ENCODE peak calls at places on chromosomes 2 and 18, in ten cellular contexts. T, H, K, Y, S, Q, J, V, O and I are unnamed samples.

GRCh38 chr2:110688594-110689091 is 10.8 kb upstream of the BUB1 start:
- DNase-seq in T (peak; percentile 25), J (no peak), V (no peak), K (no peak), S (no peak), Q (no peak), Y (no peak), H (no peak), O (no peak), I (peak; percentile 45)

GRCh38 chr2:118539290-118539689 is 308.2 kb downstream of the EN1 start:
- DNase-seq in O (peak; percentile 25), H (no peak), Y (no peak), K (peak; percentile 42), T (peak; percentile 47), J (peak; percentile 42), V (peak; percentile 60), Q (no peak), S (peak; percentile 46), I (peak; percentile 38)

GRCh38 chr2:102013200-102014040 is 21.7 kb downstream of the IL1R2 start:
- DNase-seq in K (no peak), H (no peak), T (peak; percentile 70), O (no peak), S (no peak), Y (no peak), V (peak; percentile 69), Q (no peak), J (peak; percentile 45), I (no peak)

GRCh38 chr2:128372621-128373341 is 54.1 kb upstream of the HS6ST1 start:
- DNase-seq in K (no peak), Q (no peak), S (no peak), Y (peak; percentile 58), H (no peak), T (no peak), O (no peak), V (no peak), J (no peak), I (peak; percentile 48)

GRCh38 chr2:154452906-154453493 is 245.5 kb upstream of the KCNJ3 start:
- DNase-seq in Y (no peak), S (peak; percentile 5), Q (no peak), J (peak; percentile 29), K (peak; percentile 10), T (peak; percentile 45), V (peak; percentile 27), O (peak; percentile 53), H (no peak), I (no peak)

GRCh38 chr2:8676915-8677645 is 4.8 kb upstream of the ID2 start:
- DNase-seq in T (no peak), K (no peak), S (peak; percentile 61), O (no peak), J (no peak), Y (no peak), Q (peak; percentile 56), V (no peak), H (no peak), I (peak; percentile 67)

GRCh38 chr18:62436636-62437519 is 85.9 kb upstream of the ZCCHC2 start:
- DNase-seq in O (no peak), T (peak; percentile 91), S (peak; percentile 57), Q (peak; percentile 87), K (peak; percentile 83), V (peak; percentile 91), J (peak; percentile 89), Y (peak; percentile 89), H (no peak), I (no peak)

GRCh38 chr2:229408356-229408755 is 137.3 kb upstream of the PID1 start:
- DNase-seq in Y (no peak), H (peak; percentile 77), Q (no peak), O (peak; percentile 68), T (peak; percentile 99), V (peak; percentile 98), K (peak; percentile 95), J (peak; percentile 97), S (peak; percentile 81), I (no peak)

GRCh38 chr2:197615033-197615652 is 60.2 kb downstream of the RFTN2 start:
- DNase-seq in S (peak; percentile 56), V (no peak), Y (no peak), K (no peak), O (no peak), T (no peak), H (no peak), J (no peak), Q (no peak), I (peak; percentile 48)

GRCh38 chr18:68532328-68532885 is 182.5 kb downstream of the TMX3 start:
- DNase-seq in K (no peak), O (no peak), Y (no peak), T (no peak), S (no peak), V (no peak), Q (no peak), J (no peak), H (no peak), I (no peak)

GRCh38 chr2:65557616-65558573 is 125.5 kb upstream of the SPRED2 start:
- DNase-seq in Q (no peak), J (no peak), H (no peak), O (no peak), T (no peak), Y (no peak), S (no peak), V (no peak), K (no peak), I (peak; percentile 61)

GRCh38 chr2:64888591-64889309 is 100.4 kb upstream of the SLC1A4 start:
- DNase-seq in Y (no peak), T (peak; percentile 84), S (peak; percentile 60), J (peak; percentile 79), H (peak; percentile 83), K (peak; percentile 62), Q (no peak), V (peak; percentile 84), O (peak; percentile 67), I (peak; percentile 65)

GRCh38 chr18:59837586-59837985 is 62.2 kb upstream of the PMAIP1 start:
- DNase-seq in K (peak; percentile 62), S (peak; percentile 72), Y (no peak), Q (no peak), V (peak; percentile 71), O (peak; percentile 73), J (peak; percentile 77), H (peak; percentile 56), T (peak; percentile 77), I (peak; percentile 71)

GRCh38 chr2:183126635-183127034 is 2.4 kb downstream of the NUP35 start:
- DNase-seq in V (peak; percentile 12), Q (no peak), J (no peak), O (no peak), H (no peak), S (no peak), K (no peak), T (peak; percentile 8), Y (no peak), I (no peak)

GRCh38 chr2:47052847-47053246 is 102.3 kb downstream of the STPG4 start:
- DNase-seq in V (no peak), J (no peak), S (no peak), H (no peak), Q (no peak), T (no peak), O (no peak), Y (no peak), K (no peak), I (no peak)

GRCh38 chr2:25294573-25295462 is 46.9 kb downstream of the DNMT3A start:
- DNase-seq in H (no peak), J (peak; percentile 39), Y (peak; percentile 91), V (peak; percentile 35), S (no peak), T (peak; percentile 44), K (peak; percentile 16), Q (peak; percentile 91), O (peak; percentile 93), I (peak; percentile 73)
- H3K4me3 ChIP-seq in H (no peak overlapping the region), J (no peak overlapping the region), Y (no peak overlapping the region), V (no peak overlapping the region), S (no peak overlapping the region), T (no peak overlapping the region), K (no peak overlapping the region), Q (peak overlapping the region; percentile 28), O (peak overlapping the region; percentile 50), I (no peak overlapping the region)

GRCh38 chr2:33597026-33597425 is 2.1 kb downstream of the FAM98A start:
- DNase-seq in J (no peak), O (no peak), H (no peak), Q (no peak), V (no peak), T (no peak), S (no peak), Y (no peak), K (no peak), I (no peak)
- H3K4me3 ChIP-seq in J (no peak overlapping the region), O (peak overlapping the region; percentile 92), H (no peak overlapping the region), Q (no peak overlapping the region), V (peak overlapping the region; percentile 97), T (peak overlapping the region; percentile 100), S (no peak overlapping the region), Y (no peak overlapping the region), K (peak overlapping the region; percentile 33), I (no peak overlapping the region)

DNA sequence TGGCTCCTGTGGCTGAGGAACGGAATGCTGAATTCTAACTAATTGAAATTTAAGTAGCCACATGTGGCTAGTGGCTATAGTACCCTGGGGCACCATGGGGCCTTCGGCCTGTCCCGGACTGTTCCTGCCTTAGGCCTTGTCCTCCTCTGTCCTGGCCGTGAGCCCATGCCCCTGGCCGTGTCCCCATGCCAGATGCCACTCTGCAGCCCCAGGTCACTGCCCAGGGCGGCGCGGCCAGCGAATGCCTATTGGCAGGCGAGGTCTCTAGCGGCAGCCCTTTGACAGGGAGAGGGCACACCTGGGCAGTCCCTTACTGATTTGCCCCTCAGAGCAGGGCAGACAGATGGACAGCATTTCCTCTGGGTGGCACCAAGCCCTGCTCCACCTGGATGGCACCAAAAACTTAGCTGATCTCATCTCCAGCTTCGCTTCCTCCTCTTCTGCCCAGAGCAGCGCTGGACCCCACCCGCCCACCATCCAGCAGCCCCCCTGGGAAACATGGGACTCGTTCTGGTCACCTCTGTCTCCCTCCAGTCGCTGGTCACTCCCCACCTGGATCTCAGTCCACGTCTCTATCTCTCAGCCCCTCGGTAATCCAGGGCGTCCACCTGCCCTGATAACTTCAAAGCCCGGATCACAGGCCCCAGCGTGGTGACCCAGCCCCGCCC is 1.1 kb upstream of the DGKD start:
- DNase-seq in H (no peak), V (no peak), T (no peak), K (no peak), J (no peak), O (no peak), Y (no peak), Q (peak; percentile 61), S (peak; percentile 5), I (no peak)
- H3K4me3 ChIP-seq in H (peak overlapping the region; percentile 33), V (no peak overlapping the region), T (no peak overlapping the region), K (no peak overlapping the region), J (no peak overlapping the region), O (no peak overlapping the region), Y (no peak overlapping the region), Q (peak overlapping the region; percentile 75), S (no peak overlapping the region), I (peak overlapping the region; percentile 45)

DNA sequence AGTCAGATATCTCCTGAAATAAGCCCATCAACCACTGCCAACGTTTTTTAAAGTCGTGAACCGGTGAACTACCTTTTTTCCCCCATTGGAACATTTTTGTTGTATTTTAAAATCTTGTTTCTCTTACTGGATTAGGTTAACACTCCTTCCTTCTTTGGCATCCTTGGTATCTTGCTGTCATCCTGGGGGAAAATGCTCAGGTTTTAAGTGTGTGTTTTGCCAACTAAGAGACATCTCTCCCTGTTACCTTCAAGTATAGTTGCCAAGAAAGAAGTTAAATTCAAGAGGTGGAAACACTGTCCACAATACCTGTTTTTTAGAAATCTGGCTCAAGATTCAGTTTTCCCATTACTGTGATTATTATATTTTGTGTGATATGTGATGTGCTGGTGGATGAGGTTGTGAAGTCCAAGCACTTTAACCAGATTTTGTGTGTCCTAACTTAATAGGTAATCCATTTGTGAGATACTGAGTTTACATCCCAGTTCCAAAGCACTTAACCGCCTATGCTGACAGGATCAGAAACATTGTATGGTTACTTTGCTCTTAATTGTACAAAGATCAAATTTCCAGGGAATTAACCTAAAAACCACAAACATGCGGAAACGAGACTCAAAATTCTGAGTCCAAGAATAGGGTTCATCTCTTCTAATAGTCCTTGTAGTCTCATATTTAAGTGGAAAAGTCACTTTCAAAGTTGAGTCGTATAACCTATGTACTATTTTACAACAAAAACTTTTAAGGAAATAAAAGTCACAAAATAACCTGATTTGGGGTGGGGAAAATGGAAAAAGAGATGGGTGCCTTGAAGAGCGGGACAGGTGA is 1.3 kb upstream of the SP3 start:
- DNase-seq in T (peak; percentile 9), Y (no peak), V (no peak), J (no peak), S (peak; percentile 38), Q (no peak), H (peak; percentile 34), K (no peak), O (no peak), I (no peak)
- H3K4me3 ChIP-seq in T (peak overlapping the region; percentile 70), Y (no peak overlapping the region), V (peak overlapping the region; percentile 73), J (peak overlapping the region; percentile 86), S (peak overlapping the region; percentile 57), Q (peak overlapping the region; percentile 97), H (peak overlapping the region; percentile 99), K (peak overlapping the region; percentile 88), O (peak overlapping the region; percentile 83), I (peak overlapping the region; percentile 68)